ENCODE peak calls at places on chromosome 6, in eight cellular contexts. One of them, this sample, is unnamed.

GRCh38 chr6:25943887-25944286 is 13.4 kb upstream of the SLC17A2 start:
- DNase-seq in DND-41: no peak
- DNase-seq in heart left ventricle: no peak
- DNase-seq in epithelial cell of esophagus: no peak
- DNase-seq in heart right ventricle: no peak
- DNase-seq in bronchial epithelial cell: no peak
- DNase-seq in keratinocyte: no peak
- DNase-seq in astrocyte of the spinal cord: no peak
- DNase-seq in this sample: no peak

GRCh38 chr6:66558189-66558588 is 851.2 kb upstream of the EYS start:
- DNase-seq in DND-41: no peak
- DNase-seq in heart left ventricle: no peak
- DNase-seq in epithelial cell of esophagus: no peak
- DNase-seq in heart right ventricle: no peak
- DNase-seq in bronchial epithelial cell: no peak
- DNase-seq in keratinocyte: no peak
- DNase-seq in astrocyte of the spinal cord: no peak
- DNase-seq in this sample: no peak

GRCh38 chr6:13407709-13408695 is 79.4 kb downstream of the GFOD1 start:
- DNase-seq in DND-41: no peak
- DNase-seq in heart left ventricle: no peak
- DNase-seq in epithelial cell of esophagus: peak
- DNase-seq in heart right ventricle: peak
- DNase-seq in bronchial epithelial cell: peak
- DNase-seq in keratinocyte: no peak
- DNase-seq in astrocyte of the spinal cord: peak
- DNase-seq in this sample: peak

GRCh38 chr6:36386495-36387439 is 702 bp downstream of the ETV7 start:
- DNase-seq in DND-41: peak
- DNase-seq in heart left ventricle: peak
- DNase-seq in epithelial cell of esophagus: peak
- DNase-seq in heart right ventricle: peak
- DNase-seq in bronchial epithelial cell: peak
- DNase-seq in keratinocyte: no peak
- DNase-seq in astrocyte of the spinal cord: peak
- DNase-seq in this sample: peak

GRCh38 chr6:42307141-42307470 is 89.4 kb upstream of the MRPS10 start:
- DNase-seq in DND-41: no peak
- DNase-seq in heart left ventricle: no peak
- DNase-seq in epithelial cell of esophagus: no peak
- DNase-seq in heart right ventricle: no peak
- DNase-seq in bronchial epithelial cell: no peak
- DNase-seq in keratinocyte: no peak
- DNase-seq in astrocyte of the spinal cord: no peak
- DNase-seq in this sample: no peak

GRCh38 chr6:67880939-67881705 is 754.0 kb upstream of the ADGRB3 start:
- DNase-seq in DND-41: no peak
- DNase-seq in heart left ventricle: no peak
- DNase-seq in epithelial cell of esophagus: no peak
- DNase-seq in heart right ventricle: no peak
- DNase-seq in bronchial epithelial cell: no peak
- DNase-seq in keratinocyte: no peak
- DNase-seq in astrocyte of the spinal cord: peak
- DNase-seq in this sample: peak

GRCh38 chr6:105001906-105002305 is 45.0 kb downstream of the LIN28B start:
- DNase-seq in DND-41: no peak
- DNase-seq in heart left ventricle: no peak
- DNase-seq in epithelial cell of esophagus: no peak
- DNase-seq in heart right ventricle: no peak
- DNase-seq in bronchial epithelial cell: no peak
- DNase-seq in keratinocyte: no peak
- DNase-seq in astrocyte of the spinal cord: no peak
- DNase-seq in this sample: no peak

GRCh38 chr6:32825966-32826365 is 9.2 kb upstream of the HLA-DOB start:
- DNase-seq in DND-41: no peak
- DNase-seq in heart left ventricle: no peak
- DNase-seq in epithelial cell of esophagus: peak
- DNase-seq in heart right ventricle: no peak
- DNase-seq in bronchial epithelial cell: peak
- DNase-seq in keratinocyte: no peak
- DNase-seq in astrocyte of the spinal cord: peak
- DNase-seq in this sample: peak

GRCh38 chr6:44084231-44085014 is 42.8 kb downstream of the MRPL14 start:
- DNase-seq in DND-41: peak
- DNase-seq in heart left ventricle: no peak
- DNase-seq in epithelial cell of esophagus: peak
- DNase-seq in heart right ventricle: no peak
- DNase-seq in bronchial epithelial cell: peak
- DNase-seq in keratinocyte: peak
- DNase-seq in astrocyte of the spinal cord: peak
- DNase-seq in this sample: no peak

GRCh38 chr6:98669371-98669770 is 165.0 kb upstream of the POU3F2 start:
- DNase-seq in DND-41: no peak
- DNase-seq in heart left ventricle: no peak
- DNase-seq in epithelial cell of esophagus: no peak
- DNase-seq in heart right ventricle: no peak
- DNase-seq in bronchial epithelial cell: no peak
- DNase-seq in keratinocyte: no peak
- DNase-seq in astrocyte of the spinal cord: no peak
- DNase-seq in this sample: no peak

GRCh38 chr6:146224449-146224848 is 195.6 kb downstream of the GRM1 start:
- DNase-seq in DND-41: no peak
- DNase-seq in heart left ventricle: no peak
- DNase-seq in epithelial cell of esophagus: no peak
- DNase-seq in heart right ventricle: no peak
- DNase-seq in bronchial epithelial cell: no peak
- DNase-seq in keratinocyte: no peak
- DNase-seq in astrocyte of the spinal cord: no peak
- DNase-seq in this sample: peak

GRCh38 chr6:163764565-163764964 is 350.0 kb downstream of the QKI start:
- DNase-seq in DND-41: no peak
- DNase-seq in heart left ventricle: no peak
- DNase-seq in epithelial cell of esophagus: no peak
- DNase-seq in heart right ventricle: no peak
- DNase-seq in bronchial epithelial cell: no peak
- DNase-seq in keratinocyte: no peak
- DNase-seq in astrocyte of the spinal cord: peak
- DNase-seq in this sample: no peak

GRCh38 chr6:131917318-131917717 is 33.9 kb downstream of the CCN2 start:
- DNase-seq in DND-41: peak
- DNase-seq in heart left ventricle: no peak
- DNase-seq in epithelial cell of esophagus: no peak
- DNase-seq in heart right ventricle: no peak
- DNase-seq in bronchial epithelial cell: no peak
- DNase-seq in keratinocyte: no peak
- DNase-seq in astrocyte of the spinal cord: peak
- DNase-seq in this sample: no peak

GRCh38 chr6:111664565-111665039 is 58.9 kb upstream of the TRAF3IP2 start:
- DNase-seq in DND-41: no peak
- DNase-seq in heart left ventricle: no peak
- DNase-seq in epithelial cell of esophagus: no peak
- DNase-seq in heart right ventricle: peak
- DNase-seq in bronchial epithelial cell: no peak
- DNase-seq in keratinocyte: no peak
- DNase-seq in astrocyte of the spinal cord: no peak
- DNase-seq in this sample: no peak

GRCh38 chr6:66897576-66897975 is 1190.5 kb upstream of the EYS start:
- DNase-seq in DND-41: peak
- DNase-seq in heart left ventricle: no peak
- DNase-seq in epithelial cell of esophagus: peak
- DNase-seq in heart right ventricle: no peak
- DNase-seq in bronchial epithelial cell: peak
- DNase-seq in keratinocyte: peak
- DNase-seq in astrocyte of the spinal cord: peak
- DNase-seq in this sample: peak

GRCh38 chr6:45566882-45567281 is 189.1 kb upstream of the SUPT3H start:
- DNase-seq in DND-41: no peak
- DNase-seq in heart left ventricle: no peak
- DNase-seq in epithelial cell of esophagus: peak
- DNase-seq in heart right ventricle: no peak
- DNase-seq in bronchial epithelial cell: peak
- DNase-seq in keratinocyte: no peak
- DNase-seq in astrocyte of the spinal cord: peak
- DNase-seq in this sample: peak

GRCh38 chr6:166446567-166447065 is 63.9 kb upstream of the MPC1 start:
- DNase-seq in DND-41: no peak
- DNase-seq in heart left ventricle: no peak
- DNase-seq in epithelial cell of esophagus: peak
- DNase-seq in heart right ventricle: no peak
- DNase-seq in bronchial epithelial cell: peak
- DNase-seq in keratinocyte: no peak
- DNase-seq in astrocyte of the spinal cord: no peak
- DNase-seq in this sample: no peak

DNA sequence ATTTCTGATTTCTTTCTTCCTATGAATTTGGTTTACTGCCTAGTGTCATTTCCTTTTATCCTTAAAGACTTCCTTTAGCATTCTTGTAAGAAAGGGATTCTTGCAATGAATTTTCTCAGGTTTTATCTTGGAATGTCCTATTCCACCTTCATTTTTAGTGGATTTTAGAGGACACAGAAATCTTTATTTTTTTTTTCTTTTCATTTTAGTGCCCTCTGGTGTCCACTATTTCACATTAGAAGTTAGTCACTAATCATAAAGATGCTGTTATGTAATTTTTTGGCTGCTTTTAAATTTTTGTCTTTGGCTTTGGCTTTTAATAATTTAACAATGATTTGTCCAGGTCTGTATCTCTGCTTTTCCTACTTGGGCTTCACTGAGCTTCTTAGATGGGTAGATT is 28.1 kb downstream of the LMBRD1 start:
- DNase-seq in DND-41: no peak
- DNase-seq in heart left ventricle: no peak
- DNase-seq in epithelial cell of esophagus: no peak
- DNase-seq in heart right ventricle: no peak
- DNase-seq in bronchial epithelial cell: no peak
- DNase-seq in keratinocyte: no peak
- DNase-seq in astrocyte of the spinal cord: no peak
- DNase-seq in this sample: peak
- TF ChIP-seq CTCF in DND-41: peak
- TF ChIP-seq CTCF in heart left ventricle: peak
- TF ChIP-seq CTCF in epithelial cell of esophagus: no peak
- TF ChIP-seq CTCF in heart right ventricle: no peak
- TF ChIP-seq CTCF in bronchial epithelial cell: peak
- TF ChIP-seq CTCF in keratinocyte: no peak
- TF ChIP-seq CTCF in astrocyte of the spinal cord: peak
- TF ChIP-seq CTCF in this sample: peak

GRCh38 chr6:28789553-28790083 is 134.2 kb downstream of the TRIM27 start:
- DNase-seq in DND-41: peak
- DNase-seq in heart left ventricle: no peak
- DNase-seq in epithelial cell of esophagus: peak
- DNase-seq in heart right ventricle: no peak
- DNase-seq in bronchial epithelial cell: peak
- DNase-seq in keratinocyte: peak
- DNase-seq in astrocyte of the spinal cord: peak
- DNase-seq in this sample: peak
- H3K4me3 ChIP-seq in DND-41: no peak
- H3K4me3 ChIP-seq in heart left ventricle: peak
- H3K4me3 ChIP-seq in epithelial cell of esophagus: peak
- H3K4me3 ChIP-seq in heart right ventricle: peak
- H3K4me3 ChIP-seq in bronchial epithelial cell: peak
- H3K4me3 ChIP-seq in keratinocyte: peak
- H3K4me3 ChIP-seq in astrocyte of the spinal cord: peak
- H3K4me3 ChIP-seq in this sample: peak

GRCh38 chr6:90285611-90286381 is 10.8 kb downstream of the BACH2 start:
- DNase-seq in DND-41: no peak
- DNase-seq in heart left ventricle: peak
- DNase-seq in epithelial cell of esophagus: peak
- DNase-seq in heart right ventricle: peak
- DNase-seq in bronchial epithelial cell: peak
- DNase-seq in keratinocyte: no peak
- DNase-seq in astrocyte of the spinal cord: peak
- DNase-seq in this sample: peak

GRCh38 chr6:90288404-90288803 is 8.2 kb downstream of the BACH2 start:
- DNase-seq in DND-41: no peak
- DNase-seq in heart left ventricle: no peak
- DNase-seq in epithelial cell of esophagus: no peak
- DNase-seq in heart right ventricle: no peak
- DNase-seq in bronchial epithelial cell: no peak
- DNase-seq in keratinocyte: no peak
- DNase-seq in astrocyte of the spinal cord: peak
- DNase-seq in this sample: no peak

GRCh38 chr6:90284745-90285481 is 11.7 kb downstream of the BACH2 start:
- DNase-seq in DND-41: no peak
- DNase-seq in heart left ventricle: no peak
- DNase-seq in epithelial cell of esophagus: peak
- DNase-seq in heart right ventricle: no peak
- DNase-seq in bronchial epithelial cell: peak
- DNase-seq in keratinocyte: no peak
- DNase-seq in astrocyte of the spinal cord: peak
- DNase-seq in this sample: peak

GRCh38 chr6:90286884-90287488 is 9.7 kb downstream of the BACH2 start:
- DNase-seq in DND-41: peak
- DNase-seq in heart left ventricle: no peak
- DNase-seq in epithelial cell of esophagus: peak
- DNase-seq in heart right ventricle: no peak
- DNase-seq in bronchial epithelial cell: peak
- DNase-seq in keratinocyte: peak
- DNase-seq in astrocyte of the spinal cord: peak
- DNase-seq in this sample: peak

GRCh38 chr6:90284236-90284744 is 12.4 kb downstream of the BACH2 start:
- DNase-seq in DND-41: no peak
- DNase-seq in heart left ventricle: no peak
- DNase-seq in epithelial cell of esophagus: peak
- DNase-seq in heart right ventricle: no peak
- DNase-seq in bronchial epithelial cell: peak
- DNase-seq in keratinocyte: no peak
- DNase-seq in astrocyte of the spinal cord: peak
- DNase-seq in this sample: peak
- TF ChIP-seq CTCF in DND-41: no peak
- TF ChIP-seq CTCF in heart left ventricle: no peak
- TF ChIP-seq CTCF in epithelial cell of esophagus: no peak
- TF ChIP-seq CTCF in heart right ventricle: no peak
- TF ChIP-seq CTCF in bronchial epithelial cell: no peak
- TF ChIP-seq CTCF in keratinocyte: peak
- TF ChIP-seq CTCF in astrocyte of the spinal cord: no peak
- TF ChIP-seq CTCF in this sample: peak

GRCh38 chr6:28603920-28604319 is 78.2 kb downstream of the GPX5 start:
- DNase-seq in DND-41: no peak
- DNase-seq in heart left ventricle: no peak
- DNase-seq in epithelial cell of esophagus: no peak
- DNase-seq in heart right ventricle: no peak
- DNase-seq in bronchial epithelial cell: no peak
- DNase-seq in keratinocyte: no peak
- DNase-seq in astrocyte of the spinal cord: no peak
- DNase-seq in this sample: no peak

GRCh38 chr6:28600188-28600587 is 74.5 kb downstream of the GPX5 start:
- DNase-seq in DND-41: no peak
- DNase-seq in heart left ventricle: no peak
- DNase-seq in epithelial cell of esophagus: no peak
- DNase-seq in heart right ventricle: no peak
- DNase-seq in bronchial epithelial cell: no peak
- DNase-seq in keratinocyte: no peak
- DNase-seq in astrocyte of the spinal cord: no peak
- DNase-seq in this sample: no peak

GRCh38 chr6:28598757-28599686 is 73.3 kb downstream of the GPX5 start:
- DNase-seq in DND-41: no peak
- DNase-seq in heart left ventricle: no peak
- DNase-seq in epithelial cell of esophagus: no peak
- DNase-seq in heart right ventricle: no peak
- DNase-seq in bronchial epithelial cell: no peak
- DNase-seq in keratinocyte: no peak
- DNase-seq in astrocyte of the spinal cord: no peak
- DNase-seq in this sample: no peak

GRCh38 chr6:28597217-28597835 is 71.6 kb downstream of the GPX5 start:
- DNase-seq in DND-41: no peak
- DNase-seq in heart left ventricle: no peak
- DNase-seq in epithelial cell of esophagus: peak
- DNase-seq in heart right ventricle: no peak
- DNase-seq in bronchial epithelial cell: peak
- DNase-seq in keratinocyte: no peak
- DNase-seq in astrocyte of the spinal cord: peak
- DNase-seq in this sample: peak

GRCh38 chr6:28597924-28598323 is 72.2 kb downstream of the GPX5 start:
- DNase-seq in DND-41: no peak
- DNase-seq in heart left ventricle: no peak
- DNase-seq in epithelial cell of esophagus: peak
- DNase-seq in heart right ventricle: no peak
- DNase-seq in bronchial epithelial cell: no peak
- DNase-seq in keratinocyte: no peak
- DNase-seq in astrocyte of the spinal cord: no peak
- DNase-seq in this sample: no peak
- H3K4me3 ChIP-seq in DND-41: no peak
- H3K4me3 ChIP-seq in heart left ventricle: peak
- H3K4me3 ChIP-seq in epithelial cell of esophagus: peak
- H3K4me3 ChIP-seq in heart right ventricle: peak
- H3K4me3 ChIP-seq in bronchial epithelial cell: peak
- H3K4me3 ChIP-seq in keratinocyte: peak
- H3K4me3 ChIP-seq in astrocyte of the spinal cord: peak
- H3K4me3 ChIP-seq in this sample: peak